ENCODE peak calls at places on chromosomes 16 and 17, in ten cellular contexts. One of them, this sample, is unnamed. For H3K4me1, the result is how much of the 10 kb centered on the place peaks cover.

GRCh38 chr17:80254396-80255241 is 6.0 kb upstream of the RNF213 start:
- DNase-seq in NT2/D1: no peak
- DNase-seq in lung: peak
- DNase-seq in A549: peak
- DNase-seq in thoracic aorta: peak
- DNase-seq in left ventricle myocardium inferior: no peak
- DNase-seq in breast epithelium: peak
- DNase-seq in transverse colon: peak
- DNase-seq in tibial artery: peak
- DNase-seq in adipocyte: peak
- DNase-seq in this sample: no peak

GRCh38 chr17:55742272-55743102 is 8.4 kb upstream of the PCTP start:
- DNase-seq in left ventricle myocardium inferior: no peak
- DNase-seq in tibial artery: no peak
- DNase-seq in adipocyte: no peak
- DNase-seq in transverse colon: no peak
- DNase-seq in lung: no peak
- DNase-seq in NT2/D1: no peak
- DNase-seq in breast epithelium: no peak
- DNase-seq in thoracic aorta: no peak
- DNase-seq in A549: no peak
- DNase-seq in this sample: no peak

GRCh38 chr17:42819939-42820535 is 4.0 kb downstream of the BECN1 start:
- DNase-seq in A549: peak
- DNase-seq in breast epithelium: no peak
- DNase-seq in thoracic aorta: no peak
- DNase-seq in tibial artery: peak
- DNase-seq in left ventricle myocardium inferior: peak
- DNase-seq in lung: peak
- DNase-seq in adipocyte: peak
- DNase-seq in transverse colon: peak
- DNase-seq in NT2/D1: peak
- DNase-seq in this sample: peak

GRCh38 chr17:4998027-4998665 is 396 bp downstream of the KIF1C start:
- DNase-seq in transverse colon: peak
- DNase-seq in adipocyte: no peak
- DNase-seq in breast epithelium: peak
- DNase-seq in tibial artery: peak
- DNase-seq in NT2/D1: peak
- DNase-seq in A549: peak
- DNase-seq in left ventricle myocardium inferior: peak
- DNase-seq in thoracic aorta: no peak
- DNase-seq in lung: peak
- DNase-seq in this sample: no peak

GRCh38 chr17:82734987-82735866 is at the start of gene FN3K:
- DNase-seq in breast epithelium: no peak
- DNase-seq in tibial artery: peak
- DNase-seq in transverse colon: peak
- DNase-seq in NT2/D1: no peak
- DNase-seq in left ventricle myocardium inferior: peak
- DNase-seq in A549: peak
- DNase-seq in adipocyte: peak
- DNase-seq in thoracic aorta: no peak
- DNase-seq in lung: peak
- DNase-seq in this sample: no peak

GRCh38 chr17:17375826-17376225 is 72.7 kb downstream of the NT5M start:
- DNase-seq in adipocyte: peak
- DNase-seq in transverse colon: no peak
- DNase-seq in thoracic aorta: no peak
- DNase-seq in lung: no peak
- DNase-seq in NT2/D1: no peak
- DNase-seq in tibial artery: no peak
- DNase-seq in left ventricle myocardium inferior: no peak
- DNase-seq in A549: no peak
- DNase-seq in breast epithelium: no peak
- DNase-seq in this sample: no peak

GRCh38 chr17:7119314-7119713 is 4.7 kb upstream of the ASGR2 start:
- DNase-seq in lung: no peak
- DNase-seq in NT2/D1: no peak
- DNase-seq in tibial artery: no peak
- DNase-seq in breast epithelium: no peak
- DNase-seq in adipocyte: no peak
- DNase-seq in thoracic aorta: no peak
- DNase-seq in left ventricle myocardium inferior: no peak
- DNase-seq in transverse colon: no peak
- DNase-seq in A549: no peak
- DNase-seq in this sample: no peak

GRCh38 chr16:11526921-11527320 is 59.8 kb downstream of the LITAF start:
- DNase-seq in adipocyte: no peak
- DNase-seq in tibial artery: no peak
- DNase-seq in transverse colon: no peak
- DNase-seq in NT2/D1: no peak
- DNase-seq in thoracic aorta: no peak
- DNase-seq in left ventricle myocardium inferior: no peak
- DNase-seq in A549: no peak
- DNase-seq in lung: no peak
- DNase-seq in breast epithelium: no peak
- DNase-seq in this sample: no peak

GRCh38 chr16:2149630-2150417 is 1.4 kb downstream of the RAB26 start:
- DNase-seq in transverse colon: no peak
- DNase-seq in breast epithelium: no peak
- DNase-seq in A549: peak
- DNase-seq in adipocyte: no peak
- DNase-seq in thoracic aorta: no peak
- DNase-seq in NT2/D1: no peak
- DNase-seq in left ventricle myocardium inferior: no peak
- DNase-seq in lung: no peak
- DNase-seq in tibial artery: no peak
- DNase-seq in this sample: no peak

GRCh38 chr16:2152695-2153506 is 2.7 kb upstream of the TRAF7 start:
- DNase-seq in breast epithelium: no peak
- DNase-seq in A549: peak
- DNase-seq in left ventricle myocardium inferior: no peak
- DNase-seq in thoracic aorta: no peak
- DNase-seq in tibial artery: no peak
- DNase-seq in transverse colon: peak
- DNase-seq in adipocyte: no peak
- DNase-seq in NT2/D1: no peak
- DNase-seq in lung: no peak
- DNase-seq in this sample: no peak

GRCh38 chr16:2148714-2149629 is 547 bp downstream of the RAB26 start:
- DNase-seq in transverse colon: no peak
- DNase-seq in left ventricle myocardium inferior: no peak
- DNase-seq in A549: peak
- DNase-seq in tibial artery: no peak
- DNase-seq in NT2/D1: no peak
- DNase-seq in thoracic aorta: no peak
- DNase-seq in adipocyte: peak
- DNase-seq in breast epithelium: no peak
- DNase-seq in lung: no peak
- DNase-seq in this sample: no peak

GRCh38 chr16:2151188-2152091 is 3.0 kb downstream of the RAB26 start:
- DNase-seq in breast epithelium: no peak
- DNase-seq in tibial artery: no peak
- DNase-seq in NT2/D1: no peak
- DNase-seq in transverse colon: no peak
- DNase-seq in lung: no peak
- DNase-seq in thoracic aorta: no peak
- DNase-seq in adipocyte: no peak
- DNase-seq in A549: peak
- DNase-seq in left ventricle myocardium inferior: no peak
- DNase-seq in this sample: no peak

DNA sequence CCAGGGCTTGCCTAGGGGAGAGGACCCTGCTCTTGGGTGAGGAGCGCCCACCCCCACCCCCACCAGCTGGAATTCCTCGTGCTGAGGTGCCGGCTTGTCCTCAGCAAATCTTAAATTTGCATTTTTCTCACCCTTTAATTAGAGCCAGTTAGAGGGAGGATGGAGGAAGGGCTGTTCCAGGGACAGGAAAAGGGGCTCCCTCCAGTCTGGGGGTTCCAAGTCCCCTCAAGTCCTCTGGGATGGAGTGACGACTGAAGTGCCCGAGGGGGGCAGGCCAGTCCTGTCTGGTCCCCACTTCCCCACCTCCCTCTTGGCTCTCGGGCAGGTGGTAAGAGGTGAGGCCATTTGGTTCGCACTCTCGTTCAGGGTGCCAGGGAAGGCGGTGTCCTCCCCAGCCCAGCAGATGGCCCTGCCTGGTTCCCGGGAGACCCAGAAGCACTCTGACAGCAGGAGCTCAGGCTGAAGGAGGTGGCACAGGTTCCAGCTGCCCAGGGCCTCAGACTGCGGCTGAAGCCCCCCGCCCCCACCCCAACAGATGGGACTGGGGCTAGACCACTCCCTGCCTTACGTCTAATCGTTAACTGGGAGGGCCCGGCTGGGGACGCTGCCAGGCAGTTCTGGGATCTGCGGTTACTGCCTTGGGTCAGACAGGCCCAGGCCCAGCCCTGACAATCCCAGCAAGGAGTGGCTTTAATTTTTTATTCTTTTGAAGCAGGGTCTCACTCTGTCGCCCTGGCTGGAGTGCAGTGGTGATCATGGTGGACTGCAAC is 2.2 kb downstream of the RAB26 start:
- DNase-seq in NT2/D1: peak
- DNase-seq in thoracic aorta: no peak
- DNase-seq in lung: no peak
- DNase-seq in left ventricle myocardium inferior: no peak
- DNase-seq in transverse colon: peak
- DNase-seq in adipocyte: no peak
- DNase-seq in tibial artery: no peak
- DNase-seq in A549: peak
- DNase-seq in breast epithelium: no peak
- DNase-seq in this sample: no peak
- H3K4me1 ChIP-seq in NT2/D1: under half
- H3K4me1 ChIP-seq in thoracic aorta: under half
- H3K4me1 ChIP-seq in lung: under half
- H3K4me1 ChIP-seq in left ventricle myocardium inferior: half or more
- H3K4me1 ChIP-seq in transverse colon: half or more
- H3K4me1 ChIP-seq in adipocyte: under half
- H3K4me1 ChIP-seq in tibial artery: half or more
- H3K4me1 ChIP-seq in A549: half or more
- H3K4me1 ChIP-seq in breast epithelium: under half
- H3K4me1 ChIP-seq in this sample: under half

DNA sequence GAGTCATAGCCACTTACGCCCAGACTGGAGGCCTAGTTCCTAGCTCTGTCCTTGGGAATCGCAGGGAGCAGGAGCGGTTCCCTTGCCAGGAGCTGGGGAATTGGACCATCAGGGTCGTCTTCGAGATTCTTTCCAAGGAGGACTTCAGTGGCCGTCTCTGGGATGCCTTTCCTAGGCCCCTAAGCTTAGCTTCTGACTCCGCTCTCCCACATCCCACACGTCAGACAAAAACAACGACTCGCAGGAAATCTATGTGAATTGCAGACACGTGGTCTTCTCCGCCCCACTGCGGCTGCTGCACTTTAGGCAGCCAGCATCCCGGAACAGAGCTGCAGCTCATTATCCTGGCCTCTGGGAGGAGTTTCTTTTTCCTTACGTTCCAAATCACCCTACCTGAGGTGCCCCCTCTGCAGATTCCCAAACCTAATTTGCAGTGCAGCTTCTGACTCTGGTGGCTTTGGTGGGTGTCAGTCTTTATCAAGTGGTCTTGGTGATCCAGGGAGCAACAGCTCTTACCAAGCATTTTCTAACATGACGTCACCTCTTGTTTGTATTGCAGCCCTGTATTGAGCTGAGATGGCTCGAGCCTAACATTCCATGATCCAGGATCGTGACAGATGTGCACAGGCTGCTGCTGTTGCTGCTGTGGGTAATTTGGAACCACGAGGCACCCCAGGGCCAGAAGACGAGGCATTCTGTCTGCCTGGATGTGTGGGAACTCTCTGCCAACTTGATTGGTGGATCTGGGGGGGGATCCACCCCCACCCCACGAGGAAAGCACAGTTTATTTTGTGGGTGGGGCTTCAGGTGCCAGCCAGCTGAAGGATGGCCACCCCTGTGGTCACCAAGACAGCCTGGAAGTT is 1.1 kb downstream of the KATNB1 start:
- DNase-seq in thoracic aorta: no peak
- DNase-seq in A549: peak
- DNase-seq in transverse colon: peak
- DNase-seq in breast epithelium: no peak
- DNase-seq in left ventricle myocardium inferior: peak
- DNase-seq in adipocyte: peak
- DNase-seq in tibial artery: no peak
- DNase-seq in NT2/D1: no peak
- DNase-seq in lung: no peak
- DNase-seq in this sample: no peak
- H3K4me1 ChIP-seq in thoracic aorta: under half
- H3K4me1 ChIP-seq in A549: under half
- H3K4me1 ChIP-seq in transverse colon: under half
- H3K4me1 ChIP-seq in breast epithelium: under half
- H3K4me1 ChIP-seq in left ventricle myocardium inferior: under half
- H3K4me1 ChIP-seq in adipocyte: under half
- H3K4me1 ChIP-seq in tibial artery: under half
- H3K4me1 ChIP-seq in NT2/D1: under half
- H3K4me1 ChIP-seq in lung: under half
- H3K4me1 ChIP-seq in this sample: under half

DNA sequence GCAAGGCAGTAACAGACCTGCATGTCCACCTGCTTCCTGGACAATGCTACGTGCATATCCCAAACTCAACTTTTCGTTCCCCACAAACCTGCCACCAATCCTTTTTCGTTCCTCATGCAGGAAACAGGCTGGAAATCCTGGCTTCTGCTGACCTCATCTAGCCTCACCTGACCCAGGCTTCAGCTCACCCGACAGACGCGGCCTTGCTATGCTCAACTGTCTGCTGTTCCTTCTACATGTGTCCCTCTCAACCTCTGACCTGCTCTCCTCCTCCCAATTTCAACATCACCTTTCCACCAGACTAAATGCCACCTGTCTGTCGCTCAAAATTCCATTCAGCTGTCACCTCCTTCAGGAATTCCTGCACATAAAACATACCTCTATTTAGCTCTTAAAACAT is 44.5 kb downstream of the XPO6 start:
- DNase-seq in tibial artery: no peak
- DNase-seq in left ventricle myocardium inferior: no peak
- DNase-seq in lung: no peak
- DNase-seq in A549: no peak
- DNase-seq in breast epithelium: no peak
- DNase-seq in NT2/D1: no peak
- DNase-seq in transverse colon: no peak
- DNase-seq in adipocyte: no peak
- DNase-seq in thoracic aorta: no peak
- DNase-seq in this sample: no peak
- H3K4me1 ChIP-seq in tibial artery: under half
- H3K4me1 ChIP-seq in left ventricle myocardium inferior: under half
- H3K4me1 ChIP-seq in lung: under half
- H3K4me1 ChIP-seq in A549: under half
- H3K4me1 ChIP-seq in breast epithelium: under half
- H3K4me1 ChIP-seq in NT2/D1: under half
- H3K4me1 ChIP-seq in transverse colon: under half
- H3K4me1 ChIP-seq in adipocyte: under half
- H3K4me1 ChIP-seq in thoracic aorta: under half
- H3K4me1 ChIP-seq in this sample: under half

DNA sequence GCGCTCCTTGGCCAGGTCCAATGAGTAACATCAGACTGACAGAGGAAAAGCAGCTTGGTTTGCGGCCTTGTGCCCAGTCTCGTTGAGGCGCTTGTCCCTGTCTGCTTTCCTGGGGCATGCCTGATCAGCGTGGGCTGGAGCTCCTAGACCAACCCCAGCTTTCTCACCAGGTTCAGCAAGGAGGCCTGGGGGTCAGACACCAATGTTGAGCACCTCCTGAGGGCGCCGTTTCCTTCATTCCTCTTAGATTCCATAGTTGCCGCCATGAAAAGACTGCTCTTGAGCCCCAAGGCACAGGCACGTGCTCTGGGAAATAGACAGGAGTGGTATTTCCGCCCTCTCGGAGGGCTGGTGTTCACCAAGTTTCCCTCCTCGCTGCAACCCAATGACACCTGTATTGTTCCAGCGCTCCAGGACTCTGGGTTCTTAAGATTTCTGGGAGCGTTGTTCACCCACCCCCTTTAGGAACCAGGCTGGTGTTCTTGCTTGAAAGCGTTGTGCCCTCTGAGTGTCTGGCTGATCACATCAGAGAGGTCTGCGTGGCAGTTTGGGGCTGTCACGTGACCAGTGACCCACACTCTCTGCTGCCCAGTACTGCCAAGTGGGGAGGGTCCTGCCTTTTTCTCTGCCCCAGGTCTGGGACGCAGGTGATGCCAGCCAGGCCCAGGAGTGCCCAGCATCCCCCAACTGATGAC is 18.0 kb downstream of the KCTD2 start:
- DNase-seq in A549: no peak
- DNase-seq in lung: no peak
- DNase-seq in breast epithelium: no peak
- DNase-seq in tibial artery: no peak
- DNase-seq in thoracic aorta: no peak
- DNase-seq in adipocyte: no peak
- DNase-seq in NT2/D1: no peak
- DNase-seq in transverse colon: no peak
- DNase-seq in left ventricle myocardium inferior: no peak
- DNase-seq in this sample: no peak
- H3K4me1 ChIP-seq in A549: under half
- H3K4me1 ChIP-seq in lung: under half
- H3K4me1 ChIP-seq in breast epithelium: under half
- H3K4me1 ChIP-seq in tibial artery: under half
- H3K4me1 ChIP-seq in thoracic aorta: under half
- H3K4me1 ChIP-seq in adipocyte: under half
- H3K4me1 ChIP-seq in NT2/D1: under half
- H3K4me1 ChIP-seq in transverse colon: under half
- H3K4me1 ChIP-seq in left ventricle myocardium inferior: under half
- H3K4me1 ChIP-seq in this sample: under half

This sample was measured in iPS DF 6.9.